ENCODE peak calls at places on chromosomes 2 and 18, in six cellular contexts. L is cerebellum; D is AG09309; H is substantia nigra; P is stimulated activated CD8-positive, alpha-beta memory T cell treated with anti-CD3 and anti-CD28 coated beads, Interleukin-7, amount 100 ng/mL, for 24 hours; E is EL. Y is an unnamed sample.

GRCh38 chr2:10861765-10862164 is 49.2 kb upstream of the PDIA6 start:
- DNase-seq in H (no peak), E (no peak), D (no peak), L (no peak), P (no peak), Y (no peak)

GRCh38 chr2:113078350-113078839 is 10.6 kb downstream of the IL1F10 start:
- DNase-seq in P (no peak), H (no peak), E (peak; percentile 11), L (no peak), D (no peak), Y (no peak)

GRCh38 chr2:219722276-219722883 is 95.0 kb downstream of the SLC4A3 start:
- DNase-seq in E (peak; percentile 37), P (no peak), L (no peak), D (no peak), H (no peak), Y (no peak)

GRCh38 chr2:13550832-13551231 is 834.1 kb downstream of the TRIB2 start:
- DNase-seq in D (no peak), L (no peak), E (no peak), H (no peak), P (no peak), Y (no peak)

GRCh38 chr2:84897773-84898172 is 7.7 kb upstream of the TMSB10 start:
- DNase-seq in P (no peak), D (no peak), E (peak; percentile 28), H (no peak), L (no peak), Y (no peak)

GRCh38 chr2:71471276-71471675 is 17.9 kb downstream of the DYSF start:
- DNase-seq in P (no peak), L (no peak), D (no peak), E (peak; percentile 90), H (no peak), Y (no peak)

GRCh38 chr18:9536354-9537152 is 61.2 kb downstream of the RALBP1 start:
- DNase-seq in H (no peak), E (peak; percentile 86), L (no peak), P (no peak), D (no peak), Y (no peak)

GRCh38 chr2:168212866-168213265 is 34.5 kb downstream of the STK39 start:
- DNase-seq in L (no peak), D (no peak), P (no peak), E (peak; percentile 48), H (no peak), Y (no peak)

GRCh38 chr2:143261986-143262784 is 133.0 kb downstream of the ARHGAP15 start:
- DNase-seq in P (no peak), E (no peak), H (no peak), D (no peak), L (no peak), Y (no peak)

GRCh38 chr2:240369725-240370585 is 65.5 kb upstream of the GPC1 start:
- DNase-seq in P (no peak), E (peak; percentile 97), D (peak; percentile 74), H (peak; percentile 69), L (peak; percentile 42), Y (peak; percentile 13)

GRCh38 chr2:62467475-62468321 is 38.3 kb downstream of the TMEM17 start:
- DNase-seq in H (no peak), E (no peak), D (no peak), P (no peak), L (no peak), Y (no peak)

GRCh38 chr2:85111819-85112281 is 21.3 kb upstream of the TCF7L1 start:
- DNase-seq in P (no peak), H (no peak), D (no peak), E (peak; percentile 70), L (no peak), Y (no peak)

GRCh38 chr18:79792988-79793355 is 4.8 kb upstream of the KCNG2 start:
- DNase-seq in L (no peak), D (no peak), P (no peak), E (no peak), H (no peak), Y (no peak)

GRCh38 chr2:56185582-56186046 is 1.8 kb downstream of the CCDC85A start:
- DNase-seq in H (peak; percentile 3), E (peak; percentile 71), L (no peak), D (no peak), P (no peak), Y (peak; percentile 33)

GRCh38 chr2:209929369-209929768 is 73.1 kb upstream of the RPE start:
- DNase-seq in H (no peak), D (no peak), E (no peak), L (no peak), P (no peak), Y (no peak)

GRCh38 chr2:42249284-42249683 is 80.1 kb downstream of the EML4 start:
- DNase-seq in D (no peak), E (no peak), P (no peak), L (no peak), H (no peak), Y (no peak)

GRCh38 chr2:64825831-64826496 is 163.2 kb upstream of the SLC1A4 start:
- DNase-seq in D (no peak), P (no peak), H (no peak), L (no peak), E (no peak), Y (no peak)

GRCh38 chr18:24050916-24051255 is 36.3 kb downstream of the TTC39C start:
- DNase-seq in H (no peak), D (no peak), L (no peak), E (no peak), P (no peak), Y (no peak)

GRCh38 chr2:176763871-176764404 is 448.7 kb upstream of the HNRNPA3 start:
- DNase-seq in P (no peak), L (no peak), E (no peak), H (no peak), D (no peak), Y (no peak)

GRCh38 chr2:41994177-41994576 is 53.6 kb upstream of the PKDCC start:
- DNase-seq in P (no peak), L (no peak), E (peak; percentile 26), H (no peak), D (peak; percentile 93), Y (no peak)

GRCh38 chr2:127080941-127081769 is 25.8 kb downstream of the BIN1 start:
- DNase-seq in P (peak; percentile 20), H (peak; percentile 57), L (peak; percentile 82), E (no peak), D (no peak), Y (no peak)

GRCh38 chr2:18599509-18600254 is 10.3 kb upstream of the NT5C1B start:
- DNase-seq in P (no peak), L (no peak), D (peak; percentile 78), E (peak; percentile 47), H (no peak), Y (no peak)

GRCh38 chr2:179800776-179801175 is 60.6 kb downstream of the ZNF385B start:
- DNase-seq in L (no peak), D (no peak), H (no peak), P (no peak), E (no peak), Y (no peak)